ENCODE peak calls at places on chromosomes 6 and 20, in ten cellular contexts. M is AG09319, K is cardiac fibroblast, Z is epithelial cell of proximal tubule, B is HFFc6, S is dorsolateral prefrontal cortex, D is pancreas, W is H9, I is coronary artery, F is esophagus squamous epithelium. C is an unnamed sample.

GRCh38 chr6:128347123-128347522 is 173.3 kb downstream of the PTPRK start:
- DNase-seq in K (no peak), B (no peak), Z (no peak), F (no peak), S (no peak), W (no peak), D (no peak), M (no peak), I (no peak), C (no peak)

GRCh38 chr6:145271086-145271485 is 464.2 kb downstream of the EPM2A start:
- DNase-seq in B (no peak), F (no peak), K (no peak), W (no peak), I (no peak), D (no peak), M (no peak), Z (no peak), S (no peak), C (no peak)

GRCh38 chr20:53503517-53503919 is 90.1 kb downstream of the ZNF217 start:
- DNase-seq in W (no peak), I (no peak), K (no peak), Z (no peak), M (no peak), F (no peak), B (no peak), D (no peak), S (no peak), C (no peak)

GRCh38 chr20:57774951-57775350 is 65.1 kb upstream of the PMEPA1 start:
- DNase-seq in M (no peak), S (no peak), K (no peak), D (no peak), I (peak), B (no peak), W (no peak), Z (no peak), F (no peak), C (no peak)

GRCh38 chr6:129844118-129844891 is 16.8 kb downstream of the TMEM244 start:
- DNase-seq in W (peak), K (peak), D (no peak), M (no peak), I (no peak), S (no peak), F (no peak), Z (peak), B (peak), C (no peak)

GRCh38 chr6:53641348-53641747 is 24.2 kb downstream of the KLHL31 start:
- DNase-seq in W (no peak), Z (no peak), I (no peak), S (no peak), F (no peak), B (no peak), K (no peak), D (no peak), M (no peak), C (no peak)

GRCh38 chr6:44664716-44665115 is 277.2 kb downstream of the CDC5L start:
- DNase-seq in D (no peak), I (no peak), K (peak), Z (no peak), F (no peak), M (no peak), S (no peak), W (peak), B (no peak), C (no peak)

GRCh38 chr20:6434131-6434530 is 311.3 kb upstream of the FERMT1 start:
- DNase-seq in B (no peak), W (no peak), S (no peak), I (no peak), F (no peak), Z (no peak), M (no peak), K (no peak), D (no peak), C (no peak)

GRCh38 chr6:97294451-97294850 is 11.4 kb upstream of the MMS22L start:
- DNase-seq in I (no peak), K (peak), Z (peak), M (peak), W (no peak), F (no peak), S (no peak), B (peak), D (no peak), C (no peak)

GRCh38 chr6:136757150-136757549 is 35.1 kb downstream of the MAP3K5 start:
- DNase-seq in Z (no peak), D (no peak), F (no peak), B (peak), W (no peak), K (peak), M (no peak), S (no peak), I (no peak), C (no peak)

GRCh38 chr6:112338310-112338709 is 8.8 kb upstream of the RFPL4B start:
- DNase-seq in I (no peak), B (peak), S (no peak), W (no peak), K (peak), M (no peak), Z (peak), F (no peak), D (no peak), C (no peak)

GRCh38 chr6:161272600-161273355 is 1.1 kb downstream of the AGPAT4 start:
- DNase-seq in B (peak), S (no peak), K (peak), F (no peak), Z (no peak), W (peak), M (no peak), D (no peak), I (no peak), C (no peak)

GRCh38 chr20:60139663-60140446 is 181.6 kb downstream of the CDH26 start:
- DNase-seq in M (no peak), F (no peak), S (no peak), K (no peak), D (no peak), Z (no peak), B (no peak), I (no peak), W (no peak), C (no peak)

GRCh38 chr6:22095886-22096285 is 200.9 kb downstream of the PRL start:
- DNase-seq in F (no peak), D (no peak), I (no peak), B (no peak), W (no peak), K (peak), M (no peak), Z (no peak), S (no peak), C (no peak)

GRCh38 chr20:47318027-47318595 is 38.4 kb downstream of the ZMYND8 start:
- DNase-seq in Z (no peak), I (no peak), K (peak), D (no peak), M (no peak), W (peak), F (no peak), B (peak), S (no peak), C (no peak)

GRCh38 chr6:46690126-46690525 is 2.4 kb downstream of the TDRD6 start:
- DNase-seq in B (no peak), I (no peak), K (no peak), S (no peak), F (no peak), Z (no peak), D (no peak), W (no peak), M (no peak), C (no peak)

GRCh38 chr20:37838769-37839431 is 64.0 kb upstream of the VSTM2L start:
- DNase-seq in W (no peak), K (no peak), B (no peak), F (no peak), I (no peak), S (no peak), Z (no peak), M (no peak), D (no peak), C (no peak)

GRCh38 chr6:42766163-42766670 is 15.6 kb upstream of the BICRAL start:
- DNase-seq in B (peak), S (no peak), I (no peak), D (no peak), F (no peak), W (no peak), M (no peak), Z (no peak), K (no peak), C (no peak)

GRCh38 chr6:140380371-140381218 is 1006.1 kb upstream of the CITED2 start:
- DNase-seq in Z (peak), K (no peak), I (no peak), M (peak), W (no peak), D (no peak), S (no peak), F (no peak), B (no peak), C (no peak)

GRCh38 chr6:83893024-83893423 is 33.5 kb downstream of the CYB5R4 start:
- DNase-seq in S (no peak), F (no peak), W (no peak), K (no peak), M (no peak), Z (no peak), I (no peak), D (no peak), B (no peak), C (no peak)

GRCh38 chr20:60262967-60263603 is 304.9 kb downstream of the CDH26 start:
- DNase-seq in I (no peak), S (no peak), M (no peak), W (peak), B (no peak), F (no peak), D (no peak), K (no peak), Z (no peak), C (peak)

GRCh38 chr6:159169557-159170332 is 545 bp downstream of the FNDC1 start:
- DNase-seq in Z (no peak), D (no peak), M (no peak), W (peak), F (no peak), S (no peak), B (no peak), I (no peak), K (peak), C (no peak)
- TF ChIP-seq CTCF in Z (no peak), D (no peak), M (no peak), W (no peak), F (no peak), S (no peak), B (no peak), I (no peak), K (no peak), C (no peak)

GRCh38 chr20:48826883-48827771 is 672 bp downstream of the PREX1 start:
- DNase-seq in F (no peak), S (no peak), I (no peak), B (no peak), D (no peak), W (peak), M (no peak), Z (no peak), K (no peak), C (no peak)

GRCh38 chr20:48829940-48830339 is 2.1 kb upstream of the PREX1 start:
- DNase-seq in I (peak), S (no peak), W (no peak), M (no peak), F (no peak), Z (no peak), K (no peak), B (no peak), D (no peak), C (no peak)

GRCh38 chr20:48826064-48826463 is 1.7 kb downstream of the PREX1 start:
- DNase-seq in B (no peak), W (peak), K (no peak), S (no peak), I (no peak), D (no peak), Z (no peak), F (no peak), M (no peak), C (no peak)

GRCh38 chr20:48828734-48829460 is 1.1 kb upstream of the PREX1 start:
- DNase-seq in K (no peak), F (no peak), Z (no peak), S (no peak), B (no peak), W (no peak), D (no peak), M (no peak), I (peak), C (no peak)

GRCh38 chr20:48827880-48828733 is at the start of gene PREX1:
- DNase-seq in M (peak), S (peak), W (peak), Z (no peak), K (peak), F (no peak), D (peak), I (peak), B (no peak), C (peak)
- TF ChIP-seq CTCF in M (no peak), S (peak), W (no peak), Z (no peak), K (no peak), F (no peak), D (no peak), I (no peak), B (peak), C (peak)

GRCh38 chr6:5175195-5175594 is 85.6 kb downstream of the LYRM4 start:
- DNase-seq in I (no peak), W (peak), Z (no peak), F (no peak), B (no peak), K (no peak), D (no peak), M (no peak), S (peak), C (no peak)
- TF ChIP-seq CTCF in I (no peak), W (peak), Z (peak), F (no peak), B (peak), K (peak), D (no peak), M (no peak), S (peak), C (peak)

GRCh38 chr20:21826946-21827345 is 121.5 kb downstream of the PAX1 start:
- DNase-seq in S (no peak), Z (no peak), B (no peak), D (no peak), M (no peak), F (no peak), W (peak), I (no peak), K (no peak), C (no peak)
- TF ChIP-seq CTCF in S (no peak), Z (no peak), B (no peak), D (no peak), M (no peak), F (no peak), W (no peak), I (no peak), K (no peak), C (no peak)

DNA sequence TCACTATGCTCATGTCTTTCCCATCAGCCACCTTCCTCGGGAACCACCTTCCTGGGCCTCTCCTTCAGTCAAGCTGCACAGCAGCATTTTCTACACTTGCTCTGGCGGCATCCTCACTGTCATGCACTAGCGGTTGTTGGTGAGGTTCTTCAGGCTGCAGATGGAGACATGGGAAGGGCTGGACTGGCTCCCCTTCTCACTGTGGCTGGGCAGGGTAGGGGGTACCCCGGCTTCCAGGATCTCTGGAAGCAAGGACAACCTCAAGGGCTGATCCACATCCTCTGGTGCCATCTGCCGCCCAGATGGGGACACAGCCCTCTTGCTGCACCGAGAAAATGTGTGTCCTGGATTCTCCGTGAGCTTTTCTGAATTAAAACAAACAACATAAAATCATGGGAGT is 180.1 kb upstream of the RNF24 start:
- DNase-seq in Z (no peak), W (peak), M (no peak), K (no peak), I (no peak), B (no peak), D (no peak), S (peak), F (no peak), C (no peak)
- TF ChIP-seq CTCF in Z (peak), W (peak), M (peak), K (peak), I (no peak), B (peak), D (no peak), S (peak), F (no peak), C (no peak)

GRCh38 chr20:34824861-34825529 is 456 bp downstream of the NCOA6 start:
- DNase-seq in F (no peak), Z (no peak), K (peak), B (peak), D (peak), S (peak), M (no peak), W (peak), I (peak), C (peak)
- TF ChIP-seq CTCF in F (no peak), Z (peak), K (no peak), B (peak), D (no peak), S (no peak), M (no peak), W (peak), I (no peak), C (no peak)

GRCh38 chr6:108673153-108673552 is 112.4 kb downstream of the FOXO3 start:
- DNase-seq in I (no peak), M (no peak), B (no peak), S (no peak), K (no peak), F (no peak), D (no peak), Z (no peak), W (no peak), C (no peak)
- TF ChIP-seq CTCF in I (no peak), M (no peak), B (no peak), S (no peak), K (no peak), F (no peak), D (no peak), Z (no peak), W (no peak), C (no peak)

DNA sequence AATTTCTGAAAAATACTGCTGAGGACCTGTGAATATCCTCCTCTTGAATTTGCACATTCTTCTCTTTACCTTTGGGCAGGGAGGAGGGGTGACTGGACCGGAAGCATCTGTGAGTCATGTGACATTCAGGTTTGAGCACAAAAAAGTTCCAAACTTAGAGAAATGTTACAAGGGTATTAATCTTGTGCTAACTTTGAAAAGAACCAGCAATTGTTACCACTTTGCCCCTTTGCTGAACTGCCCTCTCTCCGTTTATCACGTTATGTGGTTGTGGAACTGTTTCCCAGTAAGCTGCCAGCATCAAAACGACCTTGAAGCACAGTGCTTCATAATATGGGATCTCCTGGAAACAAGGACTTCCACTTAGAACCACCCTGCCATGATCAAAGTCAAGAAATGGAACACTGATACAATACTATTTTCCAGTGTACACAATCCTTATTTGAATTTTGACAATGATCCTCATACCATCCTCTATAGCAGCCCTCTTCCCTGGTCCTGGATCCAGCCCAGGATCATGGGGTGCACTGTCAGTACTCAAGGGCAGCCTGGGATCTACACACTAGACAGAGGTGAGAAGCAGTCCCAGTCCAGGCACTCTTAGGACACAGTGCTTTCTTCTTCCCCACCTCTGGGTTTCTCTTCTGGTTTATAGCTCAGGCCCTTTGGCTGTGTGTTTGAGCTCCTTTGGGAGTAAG is 2.3 kb upstream of the TUBB1 start:
- DNase-seq in S (no peak), K (peak), B (no peak), Z (no peak), D (no peak), M (no peak), F (no peak), W (no peak), I (no peak), C (no peak)
- TF ChIP-seq CTCF in S (no peak), K (no peak), B (no peak), Z (no peak), D (no peak), M (no peak), F (no peak), W (no peak), I (no peak), C (no peak)